ENCODE peak calls at places on chromosomes 1 and 21, in four cellular contexts. F, E, N and M are unnamed samples.

GRCh38 chr21:44300262-44300959 is 558 bp downstream of the PFKL start:
- DNase-seq in F (peak; percentile 85), E (peak; percentile 49), N (peak; percentile 80), M (peak; percentile 70)

GRCh38 chr1:64150266-64150665 is 53.2 kb upstream of the UBE2U start:
- DNase-seq in F (no peak), E (no peak), N (no peak), M (no peak)

GRCh38 chr1:240611619-240612490 is at the start of gene GREM2:
- DNase-seq in F (peak; percentile 74), E (no peak), N (no peak), M (peak; percentile 70)

GRCh38 chr1:36845802-36846201 is 188.5 kb downstream of the GRIK3 start:
- DNase-seq in F (no peak), E (no peak), N (no peak), M (no peak)

GRCh38 chr1:19892628-19893168 is 10.5 kb downstream of the OTUD3 start:
- DNase-seq in F (no peak), E (no peak), N (no peak), M (no peak)

GRCh38 chr1:103353391-103353790 is 172.1 kb upstream of the RNPC3 start:
- DNase-seq in F (no peak), E (no peak), N (no peak), M (no peak)

GRCh38 chr21:45974073-45975016 is 7.2 kb upstream of the COL6A1 start:
- DNase-seq in F (peak; percentile 64), E (no peak), N (peak; percentile 42), M (peak; percentile 71)

GRCh38 chr1:203082571-203083462 is 3.0 kb downstream of the MYOG start:
- DNase-seq in F (no peak), E (no peak), N (no peak), M (no peak)

GRCh38 chr1:27000817-27001460 is 7.4 kb downstream of the TRNP1 start:
- DNase-seq in F (no peak), E (no peak), N (no peak), M (peak; percentile 61)

GRCh38 chr1:197761654-197762053 is 13.6 kb downstream of the DENND1B start:
- DNase-seq in F (no peak), E (no peak), N (no peak), M (no peak)

GRCh38 chr1:39564941-39565340 is 11.6 kb downstream of the PABPC4 start:
- DNase-seq in F (no peak), E (no peak), N (no peak), M (no peak)

GRCh38 chr1:27045973-27046558 is 33.4 kb upstream of the TENT5B start:
- DNase-seq in F (peak; percentile 66), E (peak; percentile 51), N (peak; percentile 85), M (peak; percentile 73)

GRCh38 chr1:17436380-17437174 is 2.9 kb downstream of the RCC2 start:
- DNase-seq in F (no peak), E (no peak), N (no peak), M (no peak)

GRCh38 chr1:31335007-31335406 is 37.9 kb downstream of the FABP3 start:
- DNase-seq in F (no peak), E (no peak), N (peak; percentile 24), M (no peak)

GRCh38 chr1:235073331-235073967 is 55.2 kb downstream of the TOMM20 start:
- DNase-seq in F (peak; percentile 94), E (no peak), N (no peak), M (no peak)

GRCh38 chr1:153617677-153618076 is 1.6 kb upstream of the S100A14 start:
- DNase-seq in F (peak; percentile 87), E (peak; percentile 55), N (peak; percentile 73), M (peak; percentile 41)

GRCh38 chr21:39612233-39613028 is at the start of gene B3GALT5:
- DNase-seq in F (no peak), E (no peak), N (no peak), M (no peak)

GRCh38 chr1:90133133-90133532 is 138.2 kb downstream of the ZNF326 start:
- DNase-seq in F (no peak), E (no peak), N (peak; percentile 34), M (no peak)

GRCh38 chr1:10451286-10451685 is 1.5 kb downstream of the CORT start:
- DNase-seq in F (no peak), E (no peak), N (no peak), M (no peak)

GRCh38 chr1:52365091-52365745 is 787 bp downstream of the CC2D1B start:
- DNase-seq in F (no peak), E (no peak), N (peak; percentile 86), M (peak; percentile 58)

GRCh38 chr1:101235696-101236545 is 898 bp upstream of the S1PR1 start:
- DNase-seq in F (peak; percentile 71), E (no peak), N (peak; percentile 28), M (peak; percentile 31)

GRCh38 chr1:234683127-234683855 is 73.3 kb upstream of the IRF2BP2 start:
- DNase-seq in F (no peak), E (no peak), N (no peak), M (no peak)

GRCh38 chr1:9302745-9303524 is 10.2 kb downstream of the SPSB1 start:
- DNase-seq in F (no peak), E (peak; percentile 28), N (no peak), M (peak; percentile 59)

GRCh38 chr1:233477359-233477758 is 136.5 kb upstream of the KCNK1 start:
- DNase-seq in F (no peak), E (no peak), N (no peak), M (no peak)

GRCh38 chr1:160062134-160062533 is 7.8 kb downstream of the KCNJ10 start:
- DNase-seq in F (no peak), E (peak; percentile 23), N (no peak), M (no peak)

GRCh38 chr1:232428036-232428600 is 201.8 kb downstream of the SIPA1L2 start:
- DNase-seq in F (no peak), E (no peak), N (no peak), M (no peak)

GRCh38 chr1:190416239-190416638 is 61.4 kb downstream of the BRINP3 start:
- DNase-seq in F (no peak), E (no peak), N (no peak), M (no peak)

GRCh38 chr1:7042322-7043231 is 257.3 kb downstream of the CAMTA1 start:
- DNase-seq in F (no peak), E (no peak), N (peak; percentile 31), M (no peak)

DNA sequence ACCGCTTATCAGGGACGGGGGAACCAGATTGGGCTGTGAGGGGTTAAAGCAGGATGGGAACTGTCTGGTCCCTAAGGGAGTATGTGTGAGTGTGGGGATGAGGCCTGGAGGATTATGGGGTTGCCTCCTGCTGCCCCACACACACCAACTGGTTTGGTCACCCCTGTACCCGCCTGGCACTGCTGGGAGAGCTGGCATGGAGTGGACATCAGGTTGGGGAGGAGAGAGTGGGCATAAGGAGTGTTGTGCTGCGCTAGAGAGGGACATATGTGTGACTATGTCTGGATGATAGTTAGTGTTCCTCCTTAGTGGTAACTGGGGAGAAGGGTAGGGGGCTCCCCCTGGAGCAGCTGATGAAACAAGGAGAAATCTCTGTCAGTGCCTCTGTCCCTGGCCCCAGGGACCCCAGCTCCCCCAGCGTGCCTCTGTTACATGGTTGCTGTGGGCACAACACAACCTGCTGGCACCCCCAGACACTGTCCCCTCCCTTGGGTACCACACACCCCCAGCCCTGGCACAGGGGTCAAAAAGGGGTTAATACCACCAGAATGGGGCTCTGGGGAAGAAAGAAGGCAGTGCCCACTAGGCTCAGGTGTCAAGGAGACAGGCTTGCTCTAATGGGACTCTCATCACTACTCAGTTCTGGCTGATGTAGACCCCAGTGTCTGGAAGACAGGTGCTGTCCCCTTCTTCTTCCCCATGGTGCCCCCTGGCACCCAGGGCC is 1.9 kb downstream of the ZBTB7B start:
- DNase-seq in F (no peak), E (no peak), N (no peak), M (no peak)
- TF ChIP-seq POLR2A in F (no peak), E (no peak), N (no peak), M (no peak)

GRCh38 chr1:226826479-226827245 is 43.8 kb upstream of the PSEN2 start:
- DNase-seq in F (no peak), E (no peak), N (no peak), M (no peak)

GRCh38 chr1:226829105-226829504 is 41.3 kb upstream of the PSEN2 start:
- DNase-seq in F (no peak), E (no peak), N (no peak), M (no peak)

GRCh38 chr1:226825746-226826100 is 44.7 kb upstream of the PSEN2 start:
- DNase-seq in F (no peak), E (no peak), N (no peak), M (no peak)

GRCh38 chr1:226827458-226827857 is 43.0 kb upstream of the PSEN2 start:
- DNase-seq in F (no peak), E (peak; percentile 68), N (peak; percentile 34), M (peak; percentile 82)

DNA sequence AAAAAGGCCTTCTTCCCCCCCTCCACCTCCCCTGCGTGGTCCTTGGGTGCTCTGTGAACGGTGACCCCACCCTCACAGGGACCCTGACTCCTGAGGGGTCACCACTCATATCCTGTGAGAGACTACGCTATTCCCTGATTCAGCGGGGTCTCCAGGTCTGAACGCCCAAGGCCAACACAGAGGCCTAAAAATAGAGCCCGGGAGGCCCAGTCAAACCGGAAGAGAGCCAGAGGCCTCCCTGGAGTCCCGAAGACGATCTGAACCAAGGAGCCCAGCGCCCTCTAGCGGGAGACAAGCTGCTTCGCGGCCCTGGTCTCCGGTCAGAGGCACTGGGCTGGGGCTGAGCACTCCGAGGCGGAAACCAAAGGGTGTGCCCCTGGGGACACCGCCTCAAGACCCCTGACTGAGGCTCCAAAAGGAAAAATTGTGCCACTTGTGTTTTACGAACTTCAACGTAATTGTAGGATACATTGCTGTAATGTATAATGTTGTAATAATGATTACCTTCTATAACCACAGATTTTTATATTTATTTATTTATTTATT is 42.4 kb upstream of the PSEN2 start:
- DNase-seq in F (peak; percentile 92), E (peak; percentile 89), N (peak; percentile 97), M (peak; percentile 97)
- H3K27ac ChIP-seq in F (no peak overlapping the region), E (peak overlapping the region; percentile 72), N (no peak overlapping the region), M (peak overlapping the region; percentile 96)

GRCh38 chr1:155184835-155185782 is 11.5 kb downstream of the TRIM46 start:
- DNase-seq in F (peak; percentile 59), E (no peak), N (no peak), M (no peak)

GRCh38 chr1:155188268-155188667 is 14.6 kb downstream of the TRIM46 start:
- DNase-seq in F (peak; percentile 30), E (no peak), N (no peak), M (no peak)

GRCh38 chr1:155185783-155186265 is 12.2 kb downstream of the TRIM46 start:
- DNase-seq in F (peak; percentile 35), E (no peak), N (no peak), M (no peak)

GRCh38 chr1:155186955-155187891 is 13.6 kb downstream of the TRIM46 start:
- DNase-seq in F (peak; percentile 30), E (no peak), N (no peak), M (no peak)

GRCh38 chr1:155186266-155186954 is 12.8 kb downstream of the TRIM46 start:
- DNase-seq in F (peak; percentile 14), E (no peak), N (no peak), M (no peak)
- TF ChIP-seq POLR2A in F (no peak), E (no peak), N (no peak), M (no peak)

DNA sequence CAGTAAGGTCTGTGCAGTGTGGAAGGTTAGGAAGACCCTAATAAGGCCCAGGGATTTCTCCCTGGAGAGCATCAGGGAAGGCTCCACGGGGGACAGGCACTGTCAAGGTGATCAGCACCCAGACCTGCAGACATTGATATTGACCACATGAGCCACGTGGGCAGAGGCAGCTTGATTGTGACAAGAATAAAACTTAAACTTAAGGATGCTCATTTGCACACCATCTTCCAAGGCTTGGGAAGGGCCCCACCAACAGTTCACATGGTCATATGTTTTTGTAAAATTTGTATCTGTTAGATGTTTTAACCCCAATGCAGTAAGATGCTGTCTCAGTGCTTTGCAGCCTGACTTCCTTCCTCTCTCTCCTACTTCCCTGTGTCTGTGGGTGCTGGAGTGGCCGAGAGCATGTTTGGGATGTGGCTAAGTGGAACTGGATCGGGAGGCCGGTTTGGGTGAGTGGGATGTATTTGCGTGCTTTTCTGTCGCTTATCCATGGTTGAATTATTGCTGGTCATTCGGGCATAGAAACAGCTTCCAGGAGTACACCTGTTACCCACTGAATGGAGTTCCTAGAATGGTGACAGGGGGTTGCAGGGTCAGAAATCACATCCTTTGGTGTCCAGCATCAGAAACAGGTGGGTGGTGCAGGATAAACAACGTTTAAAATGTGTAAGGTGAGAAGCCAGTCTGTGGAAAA is 49.8 kb upstream of the OLIG2 start:
- DNase-seq in F (no peak), E (no peak), N (no peak), M (no peak)
- H3K27ac ChIP-seq in F (no peak overlapping the region), E (no peak overlapping the region), N (no peak overlapping the region), M (no peak overlapping the region)